ENCODE peak calls at places on chromosomes 6 and 20, in eight cellular contexts. Y is HuH-7, C is WERI-Rb-1, E is AG04450, T is adrenal gland, M is kidney tubule cell, V is psoas muscle, J is B cell. P is an unnamed sample.

GRCh38 chr6:156420172-156420993 is 356.8 kb upstream of the ARID1B start:
- DNase-seq in E (no peak), M (no peak), Y (no peak), T (no peak), J (no peak), V (no peak), C (no peak), P (no peak)

GRCh38 chr20:62574612-62574993 is 67.7 kb upstream of the SLCO4A1 start:
- DNase-seq in C (no peak), E (no peak), Y (no peak), M (no peak), J (no peak), T (no peak), V (no peak), P (no peak)

GRCh38 chr6:14270925-14271791 is 153.6 kb downstream of the CD83 start:
- DNase-seq in J (no peak), M (peak; percentile 100), T (no peak), V (peak; percentile 22), C (no peak), E (peak; percentile 20), Y (no peak), P (no peak)

GRCh38 chr20:17882834-17883591 is 85.6 kb downstream of the SNX5 start:
- DNase-seq in V (no peak), J (no peak), T (no peak), Y (no peak), M (no peak), C (peak; percentile 62), E (no peak), P (no peak)

GRCh38 chr6:12656841-12657435 is 59.6 kb upstream of the PHACTR1 start:
- DNase-seq in V (no peak), M (no peak), Y (no peak), C (no peak), E (no peak), J (no peak), T (no peak), P (no peak)

GRCh38 chr6:114739656-114740055 is 396.8 kb upstream of the HS3ST5 start:
- DNase-seq in M (peak; percentile 25), V (no peak), E (no peak), J (no peak), C (no peak), T (no peak), Y (no peak), P (no peak)

GRCh38 chr6:24139080-24139479 is 13.1 kb downstream of the NRSN1 start:
- DNase-seq in Y (no peak), T (no peak), E (no peak), C (no peak), V (no peak), M (no peak), J (no peak), P (no peak)

GRCh38 chr6:152129606-152130249 is 322.2 kb downstream of the ESR1 start:
- DNase-seq in C (no peak), E (peak; percentile 10), J (no peak), Y (peak; percentile 35), M (no peak), T (no peak), V (no peak), P (no peak)

GRCh38 chr6:82872092-82872635 is 193.5 kb downstream of the UBE3D start:
- DNase-seq in T (no peak), C (no peak), Y (no peak), J (no peak), M (peak; percentile 76), E (no peak), V (no peak), P (no peak)

GRCh38 chr6:18022398-18023231 is 35.2 kb upstream of the KIF13A start:
- DNase-seq in T (peak; percentile 3), Y (no peak), C (no peak), M (peak; percentile 87), E (peak; percentile 20), V (no peak), J (no peak), P (no peak)

GRCh38 chr6:100271202-100271601 is 193.5 kb downstream of the SIM1 start:
- DNase-seq in T (no peak), Y (no peak), E (no peak), C (no peak), V (no peak), M (no peak), J (no peak), P (no peak)

GRCh38 chr20:54254596-54254995 is 46.7 kb downstream of the PFDN4 start:
- DNase-seq in C (no peak), Y (no peak), E (no peak), V (no peak), M (peak; percentile 15), T (no peak), J (no peak), P (no peak)

GRCh38 chr20:53087034-53087777 is 115.0 kb downstream of the TSHZ2 start:
- DNase-seq in Y (no peak), V (no peak), J (no peak), C (no peak), E (no peak), M (no peak), T (no peak), P (no peak)

P was measured in HEK293T.